ENCODE peak calls at places on chromosomes 4 and X, in five cellular contexts. G is pancreas, K is lower lobe of right lung, U is heart right ventricle, M is breast epithelium. Y is an unnamed sample. For H3K27me3, the result is how much of the 10 kb centered on the place peaks cover.

GRCh38 chrX:131739823-131740222 is 195.9 kb downstream of the OR13H1 start:
- DNase-seq in U (no peak), G (no peak), K (no peak), M (no peak), Y (no peak)

GRCh38 chrX:24396236-24396929 is 35.9 kb downstream of the SUPT20HL1 start:
- DNase-seq in K (no peak), U (no peak), M (no peak), G (no peak), Y (no peak)

GRCh38 chrX:14497184-14497666 is 32.1 kb upstream of the GLRA2 start:
- DNase-seq in K (no peak), M (no peak), G (no peak), U (no peak), Y (no peak)

GRCh38 chr4:88144866-88145300 is 13.6 kb downstream of the ABCG2 start:
- DNase-seq in U (no peak), G (no peak), M (no peak), K (no peak), Y (no peak)

GRCh38 chr4:1251773-1252066 is 2.8 kb upstream of the CTBP1 start:
- DNase-seq in M (no peak), K (no peak), U (no peak), G (no peak), Y (no peak)

GRCh38 chrX:103730746-103731508 is 20.2 kb downstream of the TMEM31 start:
- DNase-seq in K (no peak), M (no peak), U (no peak), G (no peak), Y (no peak)

GRCh38 chr4:156633846-156634245 is 337.8 kb downstream of the PDGFC start:
- DNase-seq in M (no peak), U (no peak), K (no peak), G (no peak), Y (no peak)

GRCh38 chrX:11137543-11138139 is 26.5 kb downstream of the HCCS start:
- DNase-seq in K (no peak), M (no peak), G (no peak), U (no peak), Y (no peak)

GRCh38 chr4:163107754-163108153 is 58.9 kb downstream of the NAF1 start:
- DNase-seq in U (no peak), K (no peak), M (no peak), G (no peak), Y (no peak)

GRCh38 chr4:78634011-78634664 is 82.6 kb downstream of the ANXA3 start:
- DNase-seq in U (no peak), M (peak), G (no peak), K (peak), Y (no peak)

GRCh38 chrX:10769696-10770619 is 149.6 kb upstream of the MID1 start:
- DNase-seq in U (no peak), M (no peak), K (no peak), G (no peak), Y (no peak)

GRCh38 chrX:131985526-131986049 is 37.5 kb upstream of the STK26 start:
- DNase-seq in M (no peak), G (no peak), K (no peak), U (no peak), Y (no peak)

GRCh38 chr4:18840499-18840898 is 818.9 kb upstream of the LCORL start:
- DNase-seq in K (no peak), M (no peak), U (no peak), G (no peak), Y (no peak)

GRCh38 chr4:84582302-84582987 is 482 bp upstream of the CDS1 start:
- DNase-seq in G (peak), U (peak), M (peak), K (peak), Y (peak)

GRCh38 chr4:155953151-155954117 is at the start of gene CTSO:
- DNase-seq in M (peak), U (peak), K (peak), G (peak), Y (peak)

GRCh38 chrX:44506688-44507087 is 36.0 kb downstream of the FUNDC1 start:
- DNase-seq in K (no peak), M (no peak), G (no peak), U (no peak), Y (no peak)

GRCh38 chr4:184506527-184507121 is 32.3 kb upstream of the IRF2 start:
- DNase-seq in U (no peak), M (no peak), K (no peak), G (no peak), Y (no peak)

GRCh38 chr4:185728886-185729285 is 83.1 kb downstream of the SORBS2 start:
- DNase-seq in G (no peak), U (no peak), K (no peak), M (no peak), Y (no peak)
- H3K27ac ChIP-seq in G (peak), U (peak), K (no peak), M (no peak), Y (no peak)

DNA sequence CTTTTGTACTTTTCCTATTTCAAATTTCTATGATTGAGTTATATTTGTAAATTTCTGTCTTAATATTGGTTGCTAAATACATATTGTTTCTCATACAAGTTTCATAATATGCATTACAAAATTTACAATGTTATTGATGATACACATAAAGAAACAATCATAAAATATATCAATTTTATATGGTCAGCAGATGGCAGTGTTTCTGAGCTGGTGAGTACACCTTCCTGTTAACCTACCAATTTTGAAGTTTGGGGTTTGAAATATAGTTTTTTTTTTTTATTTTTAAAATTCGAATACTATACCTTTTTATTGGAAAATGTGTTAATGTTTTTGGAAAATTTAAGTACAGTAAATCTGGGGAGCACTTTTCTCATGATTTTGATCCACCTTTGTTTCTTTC is 1953.1 kb upstream of the ADGRL3 start:
- DNase-seq in K (no peak), G (no peak), M (no peak), U (no peak), Y (no peak)
- TF ChIP-seq CTCF in K (peak), G (no peak), M (no peak), U (peak), Y (no peak)

GRCh38 chrX:53224860-53225797 is at the start of gene KDM5C:
- DNase-seq in K (peak), U (peak), M (peak), G (peak), Y (peak)

GRCh38 chrX:53227224-53227765 is 2.3 kb upstream of the KDM5C start:
- DNase-seq in G (no peak), M (no peak), K (no peak), U (no peak), Y (no peak)

GRCh38 chrX:53223955-53224859 is 800 bp downstream of the KDM5C start:
- DNase-seq in G (peak), K (no peak), M (peak), U (no peak), Y (no peak)

GRCh38 chrX:53223068-53223693 is 1.8 kb downstream of the KDM5C start:
- DNase-seq in M (no peak), U (no peak), K (no peak), G (no peak), Y (no peak)
- H3K27me3 ChIP-seq in M (under half), U (under half), K (under half), G (under half), Y (under half)

GRCh38 chrX:72478351-72478750 is 94.3 kb downstream of the HDAC8 start:
- DNase-seq in U (no peak), M (no peak), G (no peak), K (no peak), Y (no peak)
- H3K27ac ChIP-seq in U (no peak), M (no peak), G (no peak), K (no peak), Y (no peak)

GRCh38 chr4:95124906-95125504 is 367.2 kb downstream of the BMPR1B start:
- DNase-seq in G (no peak), K (no peak), U (no peak), M (no peak), Y (no peak)
- TF ChIP-seq CTCF in G (no peak), K (peak), U (peak), M (peak), Y (no peak)

GRCh38 chr4:16056681-16057400 is 27.0 kb downstream of the PROM1 start:
- DNase-seq in K (no peak), M (no peak), G (no peak), U (no peak), Y (no peak)
- H3K27me3 ChIP-seq in K (under half), M (under half), G (under half), U (under half), Y (under half)

GRCh38 chr4:8547108-8547911 is 32.9 kb upstream of the GPR78 start:
- DNase-seq in U (no peak), K (no peak), G (no peak), M (no peak), Y (no peak)
- H3K27ac ChIP-seq in U (no peak), K (no peak), G (no peak), M (no peak), Y (no peak)

DNA sequence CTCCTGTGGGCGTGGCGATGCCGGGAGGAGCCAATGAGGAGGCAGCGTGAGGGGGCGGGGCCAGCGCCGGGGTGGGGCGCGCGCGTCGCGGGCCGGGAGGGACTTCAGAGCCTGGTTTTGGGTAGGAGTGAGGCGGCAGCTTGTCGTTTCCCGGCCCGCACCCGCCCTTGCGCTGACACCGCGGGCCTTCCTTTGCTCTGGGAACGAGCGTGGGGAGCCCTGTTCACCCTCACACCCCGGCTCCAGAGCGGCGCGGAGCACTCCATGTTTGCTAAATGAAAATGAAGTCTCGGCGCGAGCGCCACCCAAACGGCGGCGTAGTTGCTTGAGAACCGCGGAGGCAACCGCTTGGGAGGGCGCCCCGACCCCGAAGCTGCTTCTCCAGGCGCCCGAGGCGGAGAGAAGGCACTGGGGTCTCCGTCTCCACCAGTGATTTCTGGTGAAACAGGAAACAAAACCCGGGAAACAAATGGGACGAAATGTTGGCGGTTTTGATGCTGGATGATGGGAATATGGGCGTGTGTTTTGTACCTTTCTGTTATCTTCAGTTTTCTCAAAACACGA is 497 bp upstream of the GRPEL1 start:
- DNase-seq in G (no peak), U (no peak), M (no peak), K (no peak), Y (no peak)
- TF ChIP-seq CTCF in G (no peak), U (no peak), M (no peak), K (no peak), Y (no peak)